ENCODE peak calls at places on chromosome 2, in four cellular contexts. K, M, L and J are unnamed samples.

GRCh38 chr2:7692657-7693161 is 775.5 kb downstream of the RNF144A start:
- DNase-seq in K (peak; percentile 79), M (no peak), L (no peak), J (no peak)

GRCh38 chr2:121532894-121533293 is 2.2 kb downstream of the RNU4ATAC start:
- DNase-seq in K (no peak), M (peak; percentile 37), L (no peak), J (no peak)

GRCh38 chr2:143802242-143802641 is 673.0 kb downstream of the ARHGAP15 start:
- DNase-seq in K (no peak), M (no peak), L (no peak), J (no peak)

GRCh38 chr2:9163306-9164111 is 43.1 kb upstream of the ASAP2 start:
- DNase-seq in K (no peak), M (no peak), L (no peak), J (no peak)

GRCh38 chr2:68206779-68207178 is 45.6 kb downstream of the PPP3R1 start:
- DNase-seq in K (no peak), M (no peak), L (no peak), J (no peak)

GRCh38 chr2:239825705-239825979 is 199.5 kb downstream of the NDUFA10 start:
- DNase-seq in K (no peak), M (peak; percentile 2), L (no peak), J (no peak)

GRCh38 chr2:164913011-164913410 is 42.3 kb downstream of the SLC38A11 start:
- DNase-seq in K (no peak), M (no peak), L (no peak), J (no peak)

GRCh38 chr2:170235860-170236638 is 58.1 kb downstream of the MYO3B start:
- DNase-seq in K (no peak), M (no peak), L (no peak), J (no peak)

GRCh38 chr2:237480988-237481387 is 6.1 kb upstream of the MLPH start:
- DNase-seq in K (no peak), M (no peak), L (no peak), J (no peak)

GRCh38 chr2:183059561-183059960 is 19.0 kb upstream of the DUSP19 start:
- DNase-seq in K (no peak), M (no peak), L (no peak), J (no peak)

GRCh38 chr2:206113148-206113547 is 27.2 kb upstream of the INO80D start:
- DNase-seq in K (no peak), M (no peak), L (no peak), J (no peak)

GRCh38 chr2:23360571-23361125 is 24.3 kb upstream of the KLHL29 start:
- DNase-seq in K (no peak), M (no peak), L (no peak), J (no peak)

GRCh38 chr2:189076572-189076971 is 102.4 kb downstream of the COL3A1 start:
- DNase-seq in K (peak; percentile 47), M (no peak), L (no peak), J (no peak)

GRCh38 chr2:190382851-190383250 is 25.3 kb upstream of the MFSD6 start:
- DNase-seq in K (no peak), M (no peak), L (no peak), J (no peak)

GRCh38 chr2:85750509-85751299 is 3.1 kb upstream of the ATOH8 start:
- DNase-seq in K (peak; percentile 90), M (peak; percentile 67), L (peak; percentile 83), J (peak; percentile 63)

GRCh38 chr2:225122582-225123486 is 80.6 kb upstream of the DOCK10 start:
- DNase-seq in K (no peak), M (no peak), L (no peak), J (no peak)

GRCh38 chr2:140892911-140893637 is 1237.7 kb downstream of the LRP1B start:
- DNase-seq in K (no peak), M (no peak), L (no peak), J (no peak)

GRCh38 chr2:28956415-28956826 is 24.7 kb upstream of the TOGARAM2 start:
- DNase-seq in K (no peak), M (no peak), L (no peak), J (peak; percentile 70)

GRCh38 chr2:102271844-102272243 is 39.5 kb upstream of the IL1RL1 start:
- DNase-seq in K (no peak), M (no peak), L (no peak), J (no peak)

GRCh38 chr2:32748158-32748557 is 120.3 kb downstream of the TTC27 start:
- DNase-seq in K (no peak), M (no peak), L (no peak), J (no peak)

GRCh38 chr2:201261471-201261870 is 1.1 kb downstream of the CASP8 start:
- DNase-seq in K (no peak), M (no peak), L (peak; percentile 40), J (peak; percentile 77)

DNA sequence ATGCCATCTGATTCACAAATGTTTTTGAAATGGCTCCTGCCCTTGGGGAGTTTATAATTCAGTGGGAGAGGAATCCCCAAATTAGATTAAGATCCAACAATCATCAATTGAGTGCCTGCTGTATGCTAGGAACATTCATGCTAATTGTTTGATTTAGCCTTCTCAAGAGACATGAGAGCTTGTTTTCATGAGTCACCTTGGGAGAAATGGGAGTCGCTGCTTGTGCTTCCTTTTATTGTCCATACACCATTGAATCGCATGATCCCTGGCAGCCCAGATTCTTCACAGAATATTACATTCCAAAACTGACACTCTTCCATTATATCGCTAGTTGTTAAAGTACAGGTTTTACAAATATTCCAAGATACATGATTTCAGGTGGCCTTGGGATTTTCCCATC is 106.0 kb upstream of the MAP3K20 start:
- DNase-seq in K (no peak), M (no peak), L (no peak), J (no peak)
- H3K27ac ChIP-seq in K (no peak overlapping the region), M (no peak overlapping the region), L (peak overlapping the region; percentile 38), J (no peak overlapping the region)

GRCh38 chr2:46621499-46621898 is 142.1 kb downstream of the TMEM247 start:
- DNase-seq in K (no peak), M (no peak), L (no peak), J (no peak)
- H3K36me3 ChIP-seq in K (peaks cover 2% of the 10 kb centered on the region), M (peaks cover 12% of the 10 kb centered on the region), L (peaks cover 7% of the 10 kb centered on the region), J (peaks cover 12% of the 10 kb centered on the region)

DNA sequence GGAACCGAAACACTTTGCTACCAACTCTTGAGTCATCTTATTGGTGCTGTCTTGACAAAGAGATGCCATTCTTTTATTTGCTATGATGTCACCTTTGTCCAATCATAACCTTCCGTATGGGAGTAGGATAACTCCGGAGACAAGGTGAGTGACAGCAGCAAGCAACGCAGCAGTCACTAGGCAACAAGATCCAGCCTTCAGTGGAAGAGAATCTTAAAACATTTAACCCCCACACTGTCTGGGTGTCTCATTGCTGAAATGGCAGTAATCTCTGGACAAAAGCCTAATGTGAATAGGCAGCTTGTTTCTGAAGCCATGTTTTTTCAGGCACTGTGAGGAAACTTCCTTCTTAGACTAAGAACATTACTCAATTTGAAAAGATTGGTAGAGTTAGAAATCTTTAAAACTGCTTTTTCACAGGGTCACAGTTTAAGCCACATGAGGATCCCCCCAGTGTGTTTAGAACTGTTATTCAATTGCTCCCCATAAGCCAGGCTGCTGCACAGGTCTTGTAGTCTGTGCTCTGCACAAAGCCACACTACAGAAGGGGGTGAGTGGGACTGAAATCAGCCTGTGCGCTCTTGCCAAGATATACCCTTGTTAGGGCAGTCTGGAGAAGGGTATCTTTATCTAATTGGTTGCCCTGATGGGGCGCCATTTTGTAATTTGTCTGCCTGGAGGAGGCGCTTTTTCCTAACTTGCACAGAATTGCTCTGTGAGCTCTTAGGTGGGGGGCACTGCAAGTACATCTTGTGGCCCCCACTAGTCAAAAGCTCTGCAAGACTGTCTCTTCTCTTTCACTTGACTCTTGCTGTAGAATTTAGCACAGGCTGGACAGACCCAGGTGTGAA is 131.4 kb upstream of the STON1 start:
- DNase-seq in K (no peak), M (no peak), L (no peak), J (no peak)
- H3K27ac ChIP-seq in K (no peak overlapping the region), M (no peak overlapping the region), L (no peak overlapping the region), J (no peak overlapping the region)

GRCh38 chr2:31079665-31080064 is 58.6 kb downstream of the GALNT14 start:
- DNase-seq in K (no peak), M (no peak), L (no peak), J (no peak)
- H3K36me3 ChIP-seq in K (no peaks in the 10 kb centered on the region), M (no peaks in the 10 kb centered on the region), L (no peaks in the 10 kb centered on the region), J (no peaks in the 10 kb centered on the region)

GRCh38 chr2:111904726-111905476 is 6.5 kb downstream of the MERTK start:
- DNase-seq in K (no peak), M (no peak), L (peak; percentile 40), J (no peak)
- H3K27ac ChIP-seq in K (peak overlapping the region; percentile 25), M (no peak overlapping the region), L (peak overlapping the region; percentile 56), J (no peak overlapping the region)